ENCODE peak calls at places on chromosomes 6 and 20, in eight cellular contexts. V is A549, B is Panc1, G is GM12878, J is SK-N-SH, W is K562, E is HL-60, F is HepG2. P is an unnamed sample.

GRCh38 chr6:3011592-3011991 is 11.9 kb downstream of the NQO2 start:
- DNase-seq in V (no peak), B (no peak), G (no peak), J (no peak), W (no peak), E (no peak), F (no peak), P (no peak)

GRCh38 chr6:79781916-79782315 is 150.8 kb downstream of the SH3BGRL2 start:
- DNase-seq in V (no peak), B (no peak), G (no peak), J (no peak), W (no peak), E (no peak), F (no peak), P (no peak)

GRCh38 chr6:7258231-7258763 is 54.7 kb downstream of the SSR1 start:
- DNase-seq in V (no peak), B (no peak), G (no peak), J (no peak), W (peak; percentile 46), E (no peak), F (no peak), P (no peak)

GRCh38 chr20:17749979-17750721 is 50.4 kb downstream of the BANF2 start:
- DNase-seq in V (no peak), B (no peak), G (no peak), J (no peak), W (no peak), E (no peak), F (peak; percentile 52), P (no peak)

GRCh38 chr6:30443657-30444450 is 45.5 kb upstream of the HLA-E start:
- DNase-seq in V (no peak), B (no peak), G (no peak), J (no peak), W (no peak), E (no peak), F (no peak), P (peak; percentile 50)

GRCh38 chr20:63751471-63752271 is 12.1 kb downstream of the SLC2A4RG start:
- DNase-seq in V (no peak), B (no peak), G (no peak), J (peak; percentile 77), W (no peak), E (no peak), F (no peak), P (peak; percentile 61)

GRCh38 chr6:28589234-28589951 is 63.7 kb downstream of the GPX5 start:
- DNase-seq in V (peak; percentile 97), B (peak; percentile 99), G (peak; percentile 70), J (peak; percentile 28), W (no peak), E (peak; percentile 17), F (peak; percentile 95), P (peak; percentile 97)

GRCh38 chr20:62083312-62083711 is 17.6 kb upstream of the TAF4 start:
- DNase-seq in V (no peak), B (no peak), G (no peak), J (no peak), W (no peak), E (no peak), F (no peak), P (no peak)

GRCh38 chr6:169650959-169651292 is 50.9 kb downstream of the WDR27 start:
- DNase-seq in V (no peak), B (no peak), G (no peak), J (no peak), W (no peak), E (no peak), F (no peak), P (no peak)

GRCh38 chr20:57806975-57807374 is 97.2 kb upstream of the PMEPA1 start:
- DNase-seq in V (no peak), B (no peak), G (no peak), J (no peak), W (no peak), E (no peak), F (no peak), P (no peak)

GRCh38 chr6:121925024-121925423 is 474.4 kb upstream of the HSF2 start:
- DNase-seq in V (no peak), B (no peak), G (no peak), J (no peak), W (no peak), E (no peak), F (no peak), P (no peak)

GRCh38 chr6:13992417-13993055 is 67.8 kb downstream of the RNF182 start:
- DNase-seq in V (peak; percentile 52), B (no peak), G (no peak), J (no peak), W (peak; percentile 82), E (no peak), F (no peak), P (no peak)

GRCh38 chr20:48722737-48723191 is 105.0 kb downstream of the PREX1 start:
- DNase-seq in V (peak; percentile 29), B (no peak), G (no peak), J (no peak), W (no peak), E (peak; percentile 42), F (peak; percentile 34), P (peak; percentile 18)

GRCh38 chr6:115602471-115602870 is 458.2 kb downstream of the FRK start:
- DNase-seq in V (no peak), B (no peak), G (no peak), J (no peak), W (no peak), E (no peak), F (no peak), P (no peak)

GRCh38 chr20:35742741-35743523 is 872 bp upstream of the RBM39 start:
- DNase-seq in V (peak; percentile 33), B (no peak), G (peak; percentile 59), J (peak; percentile 19), W (peak; percentile 29), E (peak; percentile 46), F (peak; percentile 69), P (peak; percentile 32)
- TF ChIP-seq CTCF in V (no peak), B (no peak), G (no peak), J (no peak), W (peak; percentile 1), E (no peak), F (no peak), P (no peak)

GRCh38 chr20:40775747-40776146 is 86.7 kb upstream of the MAFB start:
- DNase-seq in V (no peak), B (no peak), G (no peak), J (no peak), W (no peak), E (no peak), F (no peak), P (no peak)
- TF ChIP-seq REST in V (no peak), B (no peak), G (no peak), J (no peak), W (no peak), E (no peak), F (no peak), P (no peak)

DNA sequence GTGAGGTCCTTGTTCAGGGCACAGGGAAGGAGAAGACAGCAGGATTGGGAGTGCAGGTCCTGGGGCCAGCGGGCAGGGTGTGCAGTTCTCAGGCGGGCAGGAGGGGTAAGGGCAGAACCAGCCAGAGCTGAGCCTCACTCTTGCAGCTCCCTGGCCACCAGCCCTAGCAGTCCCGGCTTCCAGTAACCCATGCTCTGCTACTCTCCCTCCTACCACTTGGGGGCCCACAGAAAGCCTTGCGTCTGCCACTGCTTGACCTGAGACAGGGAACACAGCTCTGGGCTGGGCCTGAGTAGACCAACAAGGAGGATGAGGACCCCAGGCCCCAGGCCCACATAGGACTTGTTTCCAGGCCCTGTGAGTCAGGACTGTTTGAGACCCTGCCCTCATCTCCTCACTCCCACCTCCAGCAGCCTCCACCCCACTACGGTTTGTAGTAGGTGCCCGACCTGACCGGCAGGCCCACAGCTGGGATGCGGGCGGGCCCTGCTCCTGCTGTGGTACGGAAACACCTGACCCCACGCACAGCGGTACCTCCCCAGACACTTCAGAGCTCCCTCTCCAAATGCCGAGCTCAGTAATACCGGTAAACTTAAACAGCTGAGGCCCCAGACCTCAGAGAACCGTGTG is 39.2 kb downstream of the KCNK5 start:
- DNase-seq in V (peak; percentile 49), B (no peak), G (no peak), J (peak; percentile 69), W (peak; percentile 68), E (peak; percentile 52), F (peak; percentile 40), P (peak; percentile 88)
- TF ChIP-seq CTCF in V (no peak), B (peak; percentile 75), G (peak; percentile 56), J (no peak), W (peak; percentile 71), E (peak; percentile 38), F (peak; percentile 79), P (peak; percentile 59)

GRCh38 chr20:51526105-51526470 is 16.4 kb downstream of the NFATC2 start:
- DNase-seq in V (no peak), B (no peak), G (no peak), J (no peak), W (no peak), E (no peak), F (no peak), P (no peak)
- TF ChIP-seq REST in V (no peak), B (no peak), G (no peak), J (no peak), W (no peak), E (no peak), F (no peak), P (no peak)

GRCh38 chr6:158999669-159000403 is at the start of gene RSPH3:
- DNase-seq in V (peak; percentile 95), B (peak; percentile 80), G (peak; percentile 77), J (peak; percentile 98), W (peak; percentile 99), E (peak; percentile 95), F (peak; percentile 96), P (peak; percentile 99)
- TF ChIP-seq CTCF in V (peak; percentile 18), B (peak; percentile 39), G (no peak), J (peak; percentile 20), W (peak; percentile 51), E (no peak), F (peak; percentile 75), P (no peak)

GRCh38 chr6:162963861-162964260 is 236.1 kb downstream of the PACRG start:
- DNase-seq in V (no peak), B (no peak), G (no peak), J (no peak), W (no peak), E (no peak), F (no peak), P (no peak)

GRCh38 chr6:162962093-162962492 is 234.3 kb downstream of the PACRG start:
- DNase-seq in V (no peak), B (no peak), G (no peak), J (no peak), W (no peak), E (no peak), F (no peak), P (no peak)

GRCh38 chr6:162964703-162965140 is 236.9 kb downstream of the PACRG start:
- DNase-seq in V (peak; percentile 12), B (no peak), G (no peak), J (no peak), W (no peak), E (no peak), F (no peak), P (no peak)

GRCh38 chr6:162960674-162961457 is 233.1 kb downstream of the PACRG start:
- DNase-seq in V (no peak), B (no peak), G (no peak), J (no peak), W (no peak), E (no peak), F (no peak), P (no peak)

GRCh38 chr6:162965366-162965765 is 237.6 kb downstream of the PACRG start:
- DNase-seq in V (no peak), B (no peak), G (no peak), J (no peak), W (no peak), E (no peak), F (no peak), P (no peak)
- TF ChIP-seq REST in V (no peak), B (no peak), G (no peak), J (no peak), W (no peak), E (no peak), F (no peak), P (no peak)

P was measured in GM23338.